ENCODE peak calls at places on chromosomes 13 and 19, in four cellular contexts. N is transverse colon, H is breast epithelium, V is Panc1. I is an unnamed sample.

GRCh38 chr13:91155512-91156114 is 191.9 kb upstream of the MIR17HG start:
- DNase-seq in V (no peak), H (no peak), N (no peak), I (no peak)

GRCh38 chr19:7658219-7658686 is 10.6 kb upstream of the RETN start:
- DNase-seq in V (no peak), N (peak), H (no peak), I (no peak)

GRCh38 chr13:112734696-112735547 is 45.1 kb downstream of the ATP11A start:
- DNase-seq in H (no peak), V (no peak), N (no peak), I (no peak)

GRCh38 chr13:110209950-110210603 is 96.9 kb downstream of the COL4A1 start:
- DNase-seq in N (no peak), V (no peak), H (no peak), I (no peak)

GRCh38 chr19:32041681-32042292 is 303.6 kb upstream of the ZNF507 start:
- DNase-seq in N (peak), V (no peak), H (no peak), I (no peak)

GRCh38 chr19:30795727-30796126 is 423.5 kb downstream of the ZNF536 start:
- DNase-seq in H (no peak), V (no peak), N (no peak), I (peak)

GRCh38 chr13:76009491-76009890 is 373.4 kb downstream of the LMO7 start:
- DNase-seq in N (no peak), H (no peak), V (no peak), I (no peak)

GRCh38 chr13:105410602-105411001 is 1124.9 kb downstream of the EFNB2 start:
- DNase-seq in H (peak), V (no peak), N (peak), I (no peak)

GRCh38 chr19:34232566-34233481 is 21.5 kb upstream of the GARRE1 start:
- DNase-seq in H (peak), V (peak), N (no peak), I (no peak)

GRCh38 chr13:106997696-106998095 is 429.8 kb upstream of the ARGLU1 start:
- DNase-seq in N (no peak), H (no peak), V (no peak), I (no peak)

GRCh38 chr19:18775586-18776287 is 15.4 kb downstream of the COMP start:
- DNase-seq in V (no peak), H (no peak), N (no peak), I (no peak)

GRCh38 chr19:1884291-1884718 is 991 bp downstream of the ABHD17A start:
- DNase-seq in H (no peak), V (no peak), N (peak), I (peak)

GRCh38 chr19:15702590-15702930 is 25.3 kb upstream of the OR10H2 start:
- DNase-seq in H (peak), V (no peak), N (peak), I (peak)

GRCh38 chr13:110216403-110217041 is 90.4 kb downstream of the COL4A1 start:
- DNase-seq in V (no peak), N (no peak), H (no peak), I (no peak)

GRCh38 chr19:37817180-37817911 is 38.0 kb upstream of the ZNF573 start:
- DNase-seq in H (peak), N (peak), V (no peak), I (peak)

GRCh38 chr13:61406275-61406674 is 9.4 kb downstream of the PCDH20 start:
- DNase-seq in N (no peak), V (no peak), H (no peak), I (no peak)

GRCh38 chr13:49791753-49792549 is 531 bp downstream of the KPNA3 start:
- DNase-seq in V (no peak), H (peak), N (peak), I (no peak)

GRCh38 chr13:99436686-99437416 is 64.4 kb upstream of the TM9SF2 start:
- DNase-seq in N (peak), H (peak), V (peak), I (peak)

GRCh38 chr19:56930647-56931592 is 90.4 kb upstream of the PEG3 start:
- DNase-seq in H (no peak), N (no peak), V (no peak), I (no peak)

GRCh38 chr19:6767357-6768235 is at the start of gene SH2D3A:
- DNase-seq in N (peak), V (no peak), H (peak), I (peak)

GRCh38 chr13:30898721-30899188 is 7.3 kb upstream of the MEDAG start:
- DNase-seq in V (no peak), N (no peak), H (no peak), I (no peak)

GRCh38 chr19:2638417-2638940 is 64.0 kb downstream of the GNG7 start:
- DNase-seq in H (no peak), V (no peak), N (no peak), I (no peak)

GRCh38 chr19:31450696-31451095 is 101.5 kb upstream of the TSHZ3 start:
- DNase-seq in H (no peak), N (no peak), V (no peak), I (no peak)

GRCh38 chr19:8611391-8611883 is 922 bp upstream of the ADAMTS10 start:
- DNase-seq in H (no peak), V (no peak), N (no peak), I (peak)

GRCh38 chr13:20901668-20902437 is 693 bp downstream of the XPO4 start:
- DNase-seq in N (peak), H (no peak), V (no peak), I (no peak)

GRCh38 chr19:51681286-51681956 is 11.7 kb upstream of the SPACA6 start:
- DNase-seq in H (no peak), V (no peak), N (no peak), I (no peak)

GRCh38 chr19:10712754-10713153 is 5.1 kb upstream of the DNM2 start:
- DNase-seq in V (no peak), N (peak), H (no peak), I (no peak)

GRCh38 chr13:49436890-49437289 is 7.0 kb downstream of the CAB39L start:
- DNase-seq in V (no peak), H (no peak), N (no peak), I (no peak)

GRCh38 chr19:1811472-1811894 is 593 bp downstream of the ATP8B3 start:
- DNase-seq in H (peak), N (peak), V (no peak), I (peak)

GRCh38 chr13:107266657-107267056 is 698.7 kb upstream of the ARGLU1 start:
- DNase-seq in H (no peak), V (no peak), N (no peak), I (no peak)

GRCh38 chr13:73069206-73069815 is 10.5 kb downstream of the KLF5 start:
- DNase-seq in N (no peak), H (no peak), V (no peak), I (no peak)

GRCh38 chr19:9945319-9945966 is 9.1 kb upstream of the OLFM2 start:
- DNase-seq in V (no peak), H (peak), N (peak), I (peak)

GRCh38 chr13:25046985-25047660 is 48.8 kb upstream of the PABPC3 start:
- DNase-seq in N (no peak), V (no peak), H (no peak), I (no peak)

GRCh38 chr19:2477732-2478191 is 1.8 kb downstream of the GADD45B start:
- DNase-seq in H (no peak), V (no peak), N (peak), I (no peak)

GRCh38 chr13:64075543-64076271 is 2660.1 kb upstream of the PCDH20 start:
- DNase-seq in H (no peak), N (no peak), V (no peak), I (no peak)

GRCh38 chr19:46142294-46142693 is 5.7 kb upstream of the IGFL2 start:
- DNase-seq in N (no peak), H (no peak), V (no peak), I (no peak)

GRCh38 chr19:46141421-46141820 is 6.6 kb upstream of the IGFL2 start:
- DNase-seq in H (no peak), V (no peak), N (no peak), I (no peak)

GRCh38 chr19:46147791-46148288 is at the start of gene IGFL2:
- DNase-seq in V (no peak), N (no peak), H (no peak), I (no peak)

GRCh38 chr19:46147166-46147740 is 785 bp upstream of the IGFL2 start:
- DNase-seq in H (no peak), V (no peak), N (no peak), I (no peak)

GRCh38 chr19:46144756-46145155 is 3.3 kb upstream of the IGFL2 start:
- DNase-seq in V (no peak), N (peak), H (no peak), I (no peak)
- TF ChIP-seq POLR2AphosphoS5 in V (no peak), N (no peak), H (no peak), I (no peak)

DNA sequence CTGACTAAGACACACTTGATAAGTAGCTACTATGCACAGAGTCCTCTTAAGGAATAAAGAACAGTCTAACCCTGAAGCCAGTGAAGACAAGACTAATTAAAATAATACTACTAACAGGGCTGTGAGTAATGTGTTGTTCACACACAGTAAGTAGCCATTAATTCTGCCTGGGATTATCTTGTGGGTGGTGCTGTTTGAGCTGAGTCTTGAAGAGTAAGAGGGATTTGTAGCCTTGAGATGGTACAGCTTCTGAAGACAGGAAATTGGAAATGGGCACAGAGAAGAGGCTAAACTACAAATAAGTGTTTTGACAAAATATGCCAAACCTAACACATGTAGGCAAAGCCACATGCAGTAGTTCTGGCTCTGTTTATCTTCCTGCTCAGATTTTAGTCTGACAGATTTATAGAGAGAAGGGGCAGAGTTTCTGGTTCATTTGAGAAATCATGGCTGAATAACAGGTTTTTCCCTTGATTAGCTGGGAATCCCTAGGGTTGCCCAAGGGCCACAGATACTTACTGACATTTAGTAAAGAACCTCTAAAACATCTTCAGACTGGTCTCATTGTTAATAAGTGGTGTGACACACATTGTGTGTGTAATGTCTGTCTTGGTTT is 38.0 kb downstream of the ITGBL1 start:
- DNase-seq in H (no peak), N (no peak), V (no peak), I (no peak)
- H3K27ac ChIP-seq in H (no peak), N (no peak), V (no peak), I (no peak)

DNA sequence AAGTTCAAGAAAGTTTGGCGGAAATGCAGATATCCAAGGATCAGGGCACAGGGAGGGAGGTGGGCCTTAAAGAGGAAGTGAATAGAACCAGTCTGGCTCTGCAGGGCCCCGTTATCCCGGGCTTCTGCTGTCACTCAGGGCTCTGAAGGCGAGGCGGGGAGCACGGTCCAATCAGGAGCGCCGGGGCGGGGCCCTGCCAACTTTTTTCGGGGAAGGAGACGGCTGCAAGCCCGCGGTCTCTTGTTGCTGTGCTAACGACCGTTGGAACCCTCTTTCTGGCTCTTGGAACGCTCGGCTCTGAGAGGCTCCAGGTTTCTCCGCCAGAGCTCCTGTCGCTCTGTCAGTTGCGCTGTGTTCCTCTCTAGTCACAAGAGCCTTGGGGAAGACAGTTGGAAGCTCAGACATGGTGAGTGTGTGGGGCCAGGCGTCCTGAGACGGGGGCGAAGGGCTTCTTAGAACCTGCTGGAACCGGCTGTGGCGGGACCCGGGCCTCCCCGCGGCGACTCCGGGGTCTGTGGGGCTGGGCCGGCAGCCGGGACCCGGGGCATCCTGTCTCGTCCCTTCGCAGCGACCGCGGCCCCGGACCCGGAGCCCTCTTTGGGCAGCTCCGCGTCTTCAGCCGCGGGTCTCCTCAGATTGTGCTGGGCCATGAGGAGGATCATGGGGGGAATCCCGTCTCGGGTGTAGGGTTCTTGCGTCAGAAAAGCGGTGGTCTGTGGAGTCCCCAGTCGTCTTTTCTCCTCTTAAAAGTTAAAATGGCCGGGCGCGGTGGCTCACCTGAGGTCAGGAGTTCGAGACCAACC is 27.7 kb downstream of the ZNF844 start:
- DNase-seq in H (peak), V (peak), N (peak), I (peak)
- TF ChIP-seq POLR2AphosphoS5 in H (peak), V (peak), N (peak), I (no peak)

DNA sequence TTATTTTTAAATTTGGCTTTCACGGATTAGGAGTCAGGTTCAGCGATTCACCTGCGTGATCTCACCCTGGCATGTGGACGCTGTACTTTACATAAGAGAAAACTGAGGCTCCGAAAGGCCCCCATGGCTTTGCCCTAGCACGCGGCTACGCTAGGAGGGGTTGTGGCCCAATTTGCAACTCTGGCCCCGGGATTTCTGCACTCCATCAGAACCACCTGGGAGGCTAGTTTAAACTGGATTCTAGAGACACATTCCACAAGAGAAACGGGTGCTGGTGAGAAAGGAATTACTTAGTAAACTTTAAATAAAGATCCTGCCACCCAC is 6.2 kb downstream of the BCL3 start:
- DNase-seq in V (no peak), N (no peak), H (no peak), I (no peak)
- H3K27ac ChIP-seq in V (peak), N (peak), H (peak), I (peak)

DNA sequence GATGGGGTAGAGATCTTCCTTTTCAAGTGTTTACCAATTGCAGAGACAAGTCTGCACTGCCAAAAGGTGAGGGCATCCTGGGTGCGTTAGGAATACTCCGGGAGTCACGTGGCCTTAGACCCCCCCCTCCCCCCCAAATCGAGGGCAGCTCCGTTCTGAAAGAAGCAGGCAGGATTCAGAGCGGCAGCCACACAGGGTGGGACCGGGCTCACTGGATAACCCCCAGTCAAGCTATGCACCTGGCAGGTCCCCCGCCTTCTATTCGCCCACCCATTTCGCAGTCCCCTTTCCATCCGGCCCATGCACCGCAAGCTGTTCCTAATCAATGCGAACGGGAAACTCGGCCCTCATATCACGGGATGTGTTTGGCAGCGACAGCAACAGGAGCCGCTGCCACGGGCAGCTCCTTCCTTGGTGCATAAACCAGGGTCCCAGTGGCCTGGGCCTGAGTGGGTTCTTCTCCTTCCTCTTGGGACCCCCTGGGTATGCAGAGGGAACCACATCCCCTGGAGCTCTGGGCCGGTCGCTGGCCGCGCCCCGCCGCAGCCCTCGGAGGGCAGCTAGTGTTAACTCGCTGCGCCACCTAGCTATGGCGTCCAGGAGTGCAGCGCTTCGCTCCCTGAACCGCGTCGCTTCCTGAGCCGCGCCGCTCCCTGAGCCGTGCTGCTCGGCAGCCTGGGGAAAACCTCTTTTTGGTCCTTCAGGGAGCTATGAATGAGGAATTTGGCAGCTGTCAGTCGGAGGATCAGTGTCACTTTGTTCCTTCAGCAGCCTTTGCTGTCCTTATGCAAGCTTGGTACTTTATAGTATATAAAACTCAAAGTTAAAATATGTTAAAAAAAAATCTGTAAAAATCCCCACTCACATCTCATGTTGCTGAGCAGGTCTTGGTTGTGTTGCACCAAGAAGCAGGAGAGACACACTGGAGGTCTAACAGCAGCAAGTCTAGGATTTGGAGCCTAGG is 41.4 kb downstream of the LYL1 start:
- DNase-seq in N (peak), V (peak), H (peak), I (peak)
- TF ChIP-seq POLR2AphosphoS5 in N (peak), V (no peak), H (peak), I (no peak)

DNA sequence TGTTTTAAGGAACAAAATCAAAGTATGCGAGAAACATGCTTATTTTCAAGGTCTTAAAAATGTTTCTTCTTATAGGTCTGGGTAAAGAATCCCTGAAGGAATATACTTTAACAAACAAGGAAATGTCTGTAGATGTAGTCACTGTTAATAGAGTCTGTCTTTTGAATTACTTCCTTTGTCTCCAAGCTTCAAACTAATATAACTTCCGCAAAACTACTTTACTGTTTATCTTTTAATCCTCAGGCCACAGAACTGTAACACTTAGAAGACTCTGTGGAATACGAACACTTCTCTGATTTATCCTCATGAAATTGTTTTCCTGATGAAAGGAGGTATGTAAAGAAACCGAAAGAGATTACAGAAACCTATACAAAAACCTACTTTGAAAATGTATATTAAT is 316.0 kb downstream of the PCDH9 start:
- DNase-seq in H (no peak), V (no peak), N (no peak), I (no peak)
- H3K27ac ChIP-seq in H (no peak), V (no peak), N (no peak), I (no peak)

DNA sequence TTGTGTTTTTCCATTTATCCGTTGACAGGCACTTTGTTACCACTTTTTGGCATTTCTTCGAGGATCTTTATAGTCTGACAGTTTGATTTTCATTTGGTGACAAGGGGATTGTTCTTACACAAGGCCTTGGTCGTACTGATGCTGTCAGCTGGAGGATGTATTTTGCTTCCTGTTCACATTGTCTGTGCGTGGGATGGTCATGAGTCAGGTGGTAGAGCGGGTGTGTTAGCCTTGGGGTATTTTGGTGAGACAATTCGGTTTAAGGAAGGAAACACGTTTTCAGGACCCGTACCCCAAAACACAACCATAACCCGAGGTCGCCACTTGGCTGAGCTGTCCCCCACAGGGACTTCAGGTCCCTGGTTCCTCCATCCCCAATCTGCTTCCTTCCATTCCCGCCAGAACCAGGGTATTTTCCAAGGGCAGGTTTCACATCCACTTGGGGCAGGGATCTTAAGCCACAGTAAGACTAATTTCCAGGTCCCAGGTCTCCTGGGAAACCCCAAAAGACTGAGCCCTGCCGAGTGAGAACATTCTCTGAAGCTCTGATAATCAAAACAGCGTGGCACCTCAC is 15.0 kb downstream of the MYO9B start:
- DNase-seq in V (no peak), H (no peak), N (no peak), I (no peak)
- TF ChIP-seq POLR2AphosphoS5 in V (no peak), H (no peak), N (no peak), I (no peak)

I was measured in suprapubic skin.